ENCODE peak calls at places on chromosomes 3 and 15, in five cellular contexts. O is CD4-positive, CD25-positive, alpha-beta regulatory T cell; K is CD8-positive, alpha-beta memory T cell; A is neural progenitor cell; W is GM23338. S is an unnamed sample. For H3K4me1, the result is how much of the 10 kb centered on the place peaks cover.

GRCh38 chr3:133282239-133282638 is 117.6 kb upstream of the BFSP2 start:
- DNase-seq in K (no peak), O (no peak), W (no peak), A (no peak), S (no peak)

GRCh38 chr3:39186692-39187151 is 5.7 kb downstream of the XIRP1 start:
- DNase-seq in K (no peak), O (no peak), W (no peak), A (no peak), S (no peak)

GRCh38 chr3:6860911-6861330 is at the start of gene GRM7:
- DNase-seq in O (no peak), W (no peak), A (peak), K (no peak), S (peak)

GRCh38 chr3:184361932-184362667 is 590 bp downstream of the POLR2H start:
- DNase-seq in W (peak), K (peak), A (peak), O (peak), S (peak)

GRCh38 chr3:149363053-149363452 is 14.4 kb downstream of the TM4SF1 start:
- DNase-seq in O (no peak), A (no peak), W (no peak), K (no peak), S (no peak)

GRCh38 chr3:21645121-21645897 is 105.7 kb downstream of the ZNF385D start:
- DNase-seq in K (no peak), A (no peak), O (no peak), W (no peak), S (no peak)

GRCh38 chr15:71079208-71080044 is 35.8 kb upstream of the THSD4 start:
- DNase-seq in W (no peak), O (no peak), K (no peak), A (no peak), S (no peak)

GRCh38 chr3:30498587-30498967 is 107.8 kb upstream of the TGFBR2 start:
- DNase-seq in A (no peak), K (no peak), W (no peak), O (no peak), S (no peak)

GRCh38 chr15:75172168-75172841 is 29.4 kb upstream of the C15orf39 start:
- DNase-seq in K (no peak), W (no peak), A (no peak), O (no peak), S (no peak)
- H3K4me1 ChIP-seq in K (under half), W (under half), A (under half), O (under half), S (under half)

GRCh38 chr3:111325160-111325707 is 216.8 kb upstream of the CD96 start:
- DNase-seq in K (no peak), O (no peak), A (no peak), W (no peak), S (no peak)

GRCh38 chr3:111324645-111325044 is 217.4 kb upstream of the CD96 start:
- DNase-seq in K (no peak), W (no peak), A (no peak), O (no peak), S (no peak)

GRCh38 chr3:111326144-111326995 is 215.6 kb upstream of the CD96 start:
- DNase-seq in W (no peak), A (no peak), K (no peak), O (no peak), S (no peak)

GRCh38 chr3:111321786-111322185 is 220.2 kb upstream of the CD96 start:
- DNase-seq in W (no peak), K (no peak), O (no peak), A (no peak), S (no peak)

GRCh38 chr3:111324142-111324541 is 217.9 kb upstream of the CD96 start:
- DNase-seq in A (no peak), W (no peak), O (no peak), K (no peak), S (no peak)
- H3K4me3 ChIP-seq in A (no peak), W (no peak), O (peak), K (peak), S (no peak)

DNA sequence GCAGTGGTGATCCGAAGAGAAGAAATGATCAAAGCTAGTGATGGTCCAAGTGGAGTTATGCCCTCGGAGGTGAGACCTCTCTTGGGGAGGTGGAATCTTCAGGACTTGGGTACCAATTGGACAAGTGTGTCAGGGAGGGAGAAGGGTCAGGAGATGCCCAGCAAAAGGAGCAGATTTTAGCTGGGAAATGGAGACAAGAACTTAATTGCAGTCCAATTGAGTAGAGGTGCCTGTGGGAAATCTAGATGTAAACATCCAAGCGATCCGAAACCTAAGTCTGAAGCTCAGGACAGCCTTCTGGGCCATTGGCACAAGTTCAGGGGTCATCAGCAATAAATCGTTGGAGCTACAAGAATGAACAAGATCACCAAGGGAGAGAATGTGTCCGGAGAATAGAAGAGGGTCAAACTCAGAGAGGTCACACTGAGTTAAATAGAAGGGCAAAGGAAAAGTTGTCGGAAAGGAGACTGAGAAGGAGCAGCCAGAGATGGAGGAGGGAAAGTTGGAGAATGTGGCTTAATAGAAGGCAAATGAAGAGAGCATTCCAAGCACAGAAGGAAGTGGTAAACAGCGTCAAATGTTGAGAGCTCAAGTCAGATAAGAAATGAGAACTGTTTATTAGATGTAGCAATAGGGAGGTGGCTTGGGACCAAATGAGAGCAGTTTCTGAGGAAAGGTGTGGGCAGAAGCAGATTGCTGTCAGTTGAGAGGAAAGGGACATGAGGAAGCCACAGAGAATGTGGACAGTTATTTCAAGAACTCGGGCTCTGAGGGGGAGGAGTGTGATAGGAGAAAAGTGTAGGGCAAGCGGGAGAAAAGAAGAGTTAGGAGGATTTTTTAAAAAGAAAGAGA is 64.2 kb upstream of the FNDC3B start:
- DNase-seq in A (no peak), O (no peak), K (no peak), W (no peak), S (no peak)
- H3K4me1 ChIP-seq in A (under half), O (under half), K (under half), W (under half), S (under half)

GRCh38 chr3:84600703-84601225 is 358.0 kb upstream of the CADM2 start:
- DNase-seq in K (no peak), O (no peak), W (peak), A (no peak), S (no peak)
- H3K4me3 ChIP-seq in K (no peak), O (no peak), W (no peak), A (no peak), S (no peak)

DNA sequence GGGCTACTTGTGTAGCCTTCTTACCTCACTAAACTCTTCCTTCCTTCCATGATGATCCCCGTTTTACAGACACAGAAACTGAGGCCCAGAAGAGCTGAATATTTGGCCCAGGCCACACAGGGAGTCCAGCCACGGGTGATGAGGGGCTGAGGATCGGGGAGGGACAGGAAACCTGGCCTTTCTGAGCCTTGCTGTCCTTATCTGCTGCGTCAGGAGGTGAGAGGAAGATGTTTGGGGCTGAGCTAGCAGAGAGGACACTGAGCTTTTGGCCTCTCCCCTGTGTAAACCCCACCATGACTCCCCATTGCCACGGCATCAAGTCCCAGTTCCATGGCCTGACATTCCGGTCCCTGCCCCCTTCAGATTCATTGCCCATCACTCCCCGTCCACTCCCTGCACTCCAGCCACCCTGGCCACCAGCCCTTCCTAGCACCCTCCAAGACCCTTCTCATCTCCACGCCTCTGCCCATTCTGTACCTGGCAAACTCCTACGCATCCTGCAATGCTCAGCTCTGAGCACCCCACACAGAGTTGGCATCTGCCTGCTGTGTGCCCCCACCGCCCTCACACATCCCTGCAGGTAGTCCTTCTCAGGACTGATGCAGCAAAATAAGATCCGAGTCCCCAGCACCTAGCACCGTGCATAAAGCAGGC is 103.0 kb downstream of the FBLN2 start:
- DNase-seq in O (no peak), K (no peak), A (no peak), W (no peak), S (no peak)
- H3K4me1 ChIP-seq in O (under half), K (under half), A (under half), W (under half), S (under half)

GRCh38 chr3:107239703-107240102 is 137.5 kb upstream of the CCDC54 start:
- DNase-seq in O (no peak), A (no peak), W (no peak), K (no peak), S (no peak)
- H3K4me3 ChIP-seq in O (no peak), A (peak), W (peak), K (no peak), S (peak)

GRCh38 chr15:93029613-93030429 is 59.2 kb downstream of the RGMA start:
- DNase-seq in A (no peak), K (no peak), W (no peak), O (no peak), S (peak)
- H3K4me1 ChIP-seq in A (under half), K (under half), W (under half), O (under half), S (under half)

GRCh38 chr15:45200001-45200798 is 12.4 kb upstream of the SHF start:
- DNase-seq in A (peak), W (peak), K (peak), O (peak), S (peak)

GRCh38 chr15:45199136-45199810 is 11.5 kb upstream of the SHF start:
- DNase-seq in A (peak), K (no peak), O (peak), W (peak), S (peak)

GRCh38 chr15:45200799-45201556 is 13.2 kb upstream of the SHF start:
- DNase-seq in O (peak), A (peak), K (peak), W (peak), S (peak)

GRCh38 chr15:45203182-45203581 is 15.4 kb upstream of the SHF start:
- DNase-seq in O (no peak), A (no peak), K (no peak), W (no peak), S (no peak)

GRCh38 chr15:45201557-45202246 is 13.9 kb upstream of the SHF start:
- DNase-seq in A (no peak), K (no peak), W (no peak), O (no peak), S (peak)
- H3K4me3 ChIP-seq in A (peak), K (peak), W (peak), O (peak), S (no peak)